ENCODE peak calls at places on chromosomes 6 and 20, in seven cellular contexts. One of them, this sample, is unnamed.

GRCh38 chr6:9514146-9514545 is 900.7 kb downstream of the TFAP2A start:
- DNase-seq in fibroblast of mammary gland: no peak
- DNase-seq in HCT116: no peak
- DNase-seq in Panc1: no peak
- DNase-seq in Peyer's patch: no peak
- DNase-seq in brain microvascular endothelial cell: no peak
- DNase-seq in AG10803: no peak
- DNase-seq in this sample: no peak

GRCh38 chr20:44720617-44720993 is 5.4 kb downstream of the CCN5 start:
- DNase-seq in brain microvascular endothelial cell: peak; percentile 45
- DNase-seq in Panc1: peak; percentile 84
- DNase-seq in HCT116: peak; percentile 48
- DNase-seq in AG10803: peak; percentile 86
- DNase-seq in Peyer's patch: no peak
- DNase-seq in fibroblast of mammary gland: peak; percentile 71
- DNase-seq in this sample: no peak

GRCh38 chr6:111464184-111464583 is 18.8 kb downstream of the REV3L start:
- DNase-seq in Peyer's patch: no peak
- DNase-seq in Panc1: no peak
- DNase-seq in AG10803: no peak
- DNase-seq in HCT116: no peak
- DNase-seq in fibroblast of mammary gland: no peak
- DNase-seq in brain microvascular endothelial cell: no peak
- DNase-seq in this sample: no peak

GRCh38 chr6:109315331-109316129 is 66.7 kb downstream of the CD164 start:
- DNase-seq in Panc1: no peak
- DNase-seq in AG10803: no peak
- DNase-seq in Peyer's patch: no peak
- DNase-seq in brain microvascular endothelial cell: no peak
- DNase-seq in fibroblast of mammary gland: no peak
- DNase-seq in HCT116: no peak
- DNase-seq in this sample: no peak

GRCh38 chr6:101303474-101303873 is 90.0 kb upstream of the GRIK2 start:
- DNase-seq in fibroblast of mammary gland: no peak
- DNase-seq in Peyer's patch: no peak
- DNase-seq in brain microvascular endothelial cell: no peak
- DNase-seq in HCT116: no peak
- DNase-seq in Panc1: no peak
- DNase-seq in AG10803: no peak
- DNase-seq in this sample: no peak

GRCh38 chr6:150169609-150170008 is 26.8 kb downstream of the PPP1R14C start:
- DNase-seq in AG10803: peak; percentile 86
- DNase-seq in Panc1: no peak
- DNase-seq in HCT116: peak; percentile 16
- DNase-seq in fibroblast of mammary gland: peak; percentile 91
- DNase-seq in brain microvascular endothelial cell: peak; percentile 5
- DNase-seq in Peyer's patch: no peak
- DNase-seq in this sample: no peak

GRCh38 chr6:123909989-123910388 is 106.3 kb downstream of the NKAIN2 start:
- DNase-seq in fibroblast of mammary gland: no peak
- DNase-seq in brain microvascular endothelial cell: no peak
- DNase-seq in Peyer's patch: no peak
- DNase-seq in HCT116: no peak
- DNase-seq in AG10803: no peak
- DNase-seq in Panc1: no peak
- DNase-seq in this sample: no peak

GRCh38 chr6:42251911-42252637 is 34.4 kb upstream of the MRPS10 start:
- DNase-seq in Peyer's patch: no peak
- DNase-seq in Panc1: no peak
- DNase-seq in brain microvascular endothelial cell: peak; percentile 9
- DNase-seq in AG10803: peak; percentile 85
- DNase-seq in fibroblast of mammary gland: peak; percentile 81
- DNase-seq in HCT116: no peak
- DNase-seq in this sample: no peak

GRCh38 chr6:166351715-166352285 is 9.5 kb upstream of the SFT2D1 start:
- DNase-seq in Peyer's patch: no peak
- DNase-seq in AG10803: no peak
- DNase-seq in fibroblast of mammary gland: no peak
- DNase-seq in Panc1: no peak
- DNase-seq in HCT116: no peak
- DNase-seq in brain microvascular endothelial cell: no peak
- DNase-seq in this sample: no peak

GRCh38 chr6:52534966-52535390 is 41.9 kb downstream of the TRAM2 start:
- DNase-seq in fibroblast of mammary gland: no peak
- DNase-seq in AG10803: no peak
- DNase-seq in Panc1: no peak
- DNase-seq in Peyer's patch: peak; percentile 34
- DNase-seq in brain microvascular endothelial cell: no peak
- DNase-seq in HCT116: no peak
- DNase-seq in this sample: peak; percentile 92

GRCh38 chr6:108635505-108636226 is 74.9 kb downstream of the FOXO3 start:
- DNase-seq in fibroblast of mammary gland: no peak
- DNase-seq in Panc1: no peak
- DNase-seq in Peyer's patch: no peak
- DNase-seq in AG10803: no peak
- DNase-seq in HCT116: no peak
- DNase-seq in brain microvascular endothelial cell: no peak
- DNase-seq in this sample: peak; percentile 57

GRCh38 chr6:157070403-157071107 is 252.8 kb downstream of the TMEM242 start:
- DNase-seq in HCT116: no peak
- DNase-seq in Peyer's patch: no peak
- DNase-seq in fibroblast of mammary gland: no peak
- DNase-seq in brain microvascular endothelial cell: no peak
- DNase-seq in Panc1: no peak
- DNase-seq in AG10803: peak; percentile 67
- DNase-seq in this sample: no peak

GRCh38 chr20:38673261-38673660 is 51.0 kb upstream of the SLC32A1 start:
- DNase-seq in Peyer's patch: no peak
- DNase-seq in AG10803: no peak
- DNase-seq in HCT116: no peak
- DNase-seq in fibroblast of mammary gland: no peak
- DNase-seq in Panc1: no peak
- DNase-seq in brain microvascular endothelial cell: no peak
- DNase-seq in this sample: no peak

GRCh38 chr20:31837896-31838397 is 7.5 kb downstream of the FOXS1 start:
- DNase-seq in Panc1: no peak
- DNase-seq in AG10803: peak; percentile 65
- DNase-seq in brain microvascular endothelial cell: peak; percentile 43
- DNase-seq in Peyer's patch: no peak
- DNase-seq in HCT116: no peak
- DNase-seq in fibroblast of mammary gland: peak; percentile 53
- DNase-seq in this sample: no peak

GRCh38 chr20:34083137-34083536 is 28.9 kb downstream of the EIF2S2 start:
- DNase-seq in Panc1: no peak
- DNase-seq in brain microvascular endothelial cell: peak; percentile 86
- DNase-seq in AG10803: peak; percentile 94
- DNase-seq in HCT116: no peak
- DNase-seq in Peyer's patch: no peak
- DNase-seq in fibroblast of mammary gland: peak; percentile 95
- DNase-seq in this sample: no peak

GRCh38 chr6:56004421-56004820 is 129.0 kb upstream of the BMP5 start:
- DNase-seq in HCT116: no peak
- DNase-seq in Panc1: no peak
- DNase-seq in AG10803: peak; percentile 51
- DNase-seq in Peyer's patch: no peak
- DNase-seq in fibroblast of mammary gland: peak; percentile 75
- DNase-seq in brain microvascular endothelial cell: peak; percentile 22
- DNase-seq in this sample: no peak

GRCh38 chr20:50008007-50008406 is 25.2 kb downstream of the SNAI1 start:
- DNase-seq in fibroblast of mammary gland: no peak
- DNase-seq in AG10803: no peak
- DNase-seq in brain microvascular endothelial cell: no peak
- DNase-seq in HCT116: no peak
- DNase-seq in Peyer's patch: no peak
- DNase-seq in Panc1: no peak
- DNase-seq in this sample: no peak

GRCh38 chr20:50013976-50014375 is 31.2 kb downstream of the SNAI1 start:
- DNase-seq in HCT116: no peak
- DNase-seq in Peyer's patch: no peak
- DNase-seq in fibroblast of mammary gland: no peak
- DNase-seq in AG10803: no peak
- DNase-seq in Panc1: no peak
- DNase-seq in brain microvascular endothelial cell: no peak
- DNase-seq in this sample: no peak

GRCh38 chr20:50012282-50013263 is 29.8 kb downstream of the SNAI1 start:
- DNase-seq in brain microvascular endothelial cell: no peak
- DNase-seq in Panc1: no peak
- DNase-seq in Peyer's patch: peak; percentile 64
- DNase-seq in HCT116: no peak
- DNase-seq in AG10803: no peak
- DNase-seq in fibroblast of mammary gland: no peak
- DNase-seq in this sample: no peak

GRCh38 chr20:50007369-50007768 is 24.6 kb downstream of the SNAI1 start:
- DNase-seq in Panc1: no peak
- DNase-seq in brain microvascular endothelial cell: no peak
- DNase-seq in Peyer's patch: no peak
- DNase-seq in fibroblast of mammary gland: no peak
- DNase-seq in HCT116: no peak
- DNase-seq in AG10803: no peak
- DNase-seq in this sample: no peak

GRCh38 chr20:50009521-50010454 is 27.0 kb downstream of the SNAI1 start:
- DNase-seq in AG10803: no peak
- DNase-seq in HCT116: no peak
- DNase-seq in Panc1: no peak
- DNase-seq in fibroblast of mammary gland: no peak
- DNase-seq in brain microvascular endothelial cell: no peak
- DNase-seq in Peyer's patch: no peak
- DNase-seq in this sample: no peak
- H3K4me3 ChIP-seq in AG10803: no peak overlapping the region
- H3K4me3 ChIP-seq in HCT116: no peak overlapping the region
- H3K4me3 ChIP-seq in Panc1: no peak overlapping the region
- H3K4me3 ChIP-seq in fibroblast of mammary gland: no peak overlapping the region
- H3K4me3 ChIP-seq in brain microvascular endothelial cell: no peak overlapping the region
- H3K4me3 ChIP-seq in Peyer's patch: no peak overlapping the region
- H3K4me3 ChIP-seq in this sample: no peak overlapping the region

GRCh38 chr6:160523223-160523622 is 140.9 kb downstream of the LPA start:
- DNase-seq in Peyer's patch: no peak
- DNase-seq in brain microvascular endothelial cell: no peak
- DNase-seq in HCT116: no peak
- DNase-seq in Panc1: no peak
- DNase-seq in fibroblast of mammary gland: no peak
- DNase-seq in AG10803: no peak
- DNase-seq in this sample: no peak

GRCh38 chr6:160520043-160520904 is 143.8 kb downstream of the LPA start:
- DNase-seq in Peyer's patch: peak; percentile 70
- DNase-seq in HCT116: no peak
- DNase-seq in Panc1: peak; percentile 53
- DNase-seq in fibroblast of mammary gland: peak; percentile 58
- DNase-seq in AG10803: peak; percentile 60
- DNase-seq in brain microvascular endothelial cell: peak; percentile 55
- DNase-seq in this sample: peak; percentile 58

GRCh38 chr6:160519603-160520042 is 144.5 kb downstream of the LPA start:
- DNase-seq in Peyer's patch: no peak
- DNase-seq in fibroblast of mammary gland: no peak
- DNase-seq in Panc1: no peak
- DNase-seq in brain microvascular endothelial cell: no peak
- DNase-seq in HCT116: peak; percentile 22
- DNase-seq in AG10803: no peak
- DNase-seq in this sample: no peak

GRCh38 chr6:160513836-160514235 is 150.2 kb downstream of the LPA start:
- DNase-seq in Peyer's patch: no peak
- DNase-seq in HCT116: no peak
- DNase-seq in fibroblast of mammary gland: peak; percentile 64
- DNase-seq in AG10803: no peak
- DNase-seq in Panc1: no peak
- DNase-seq in brain microvascular endothelial cell: peak; percentile 22
- DNase-seq in this sample: no peak

GRCh38 chr6:160519133-160519532 is 144.9 kb downstream of the LPA start:
- DNase-seq in Peyer's patch: no peak
- DNase-seq in AG10803: no peak
- DNase-seq in HCT116: no peak
- DNase-seq in brain microvascular endothelial cell: no peak
- DNase-seq in Panc1: no peak
- DNase-seq in fibroblast of mammary gland: no peak
- DNase-seq in this sample: no peak
- H3K4me3 ChIP-seq in Peyer's patch: no peak overlapping the region
- H3K4me3 ChIP-seq in AG10803: no peak overlapping the region
- H3K4me3 ChIP-seq in HCT116: no peak overlapping the region
- H3K4me3 ChIP-seq in brain microvascular endothelial cell: no peak overlapping the region
- H3K4me3 ChIP-seq in Panc1: no peak overlapping the region
- H3K4me3 ChIP-seq in fibroblast of mammary gland: no peak overlapping the region
- H3K4me3 ChIP-seq in this sample: no peak overlapping the region

DNA sequence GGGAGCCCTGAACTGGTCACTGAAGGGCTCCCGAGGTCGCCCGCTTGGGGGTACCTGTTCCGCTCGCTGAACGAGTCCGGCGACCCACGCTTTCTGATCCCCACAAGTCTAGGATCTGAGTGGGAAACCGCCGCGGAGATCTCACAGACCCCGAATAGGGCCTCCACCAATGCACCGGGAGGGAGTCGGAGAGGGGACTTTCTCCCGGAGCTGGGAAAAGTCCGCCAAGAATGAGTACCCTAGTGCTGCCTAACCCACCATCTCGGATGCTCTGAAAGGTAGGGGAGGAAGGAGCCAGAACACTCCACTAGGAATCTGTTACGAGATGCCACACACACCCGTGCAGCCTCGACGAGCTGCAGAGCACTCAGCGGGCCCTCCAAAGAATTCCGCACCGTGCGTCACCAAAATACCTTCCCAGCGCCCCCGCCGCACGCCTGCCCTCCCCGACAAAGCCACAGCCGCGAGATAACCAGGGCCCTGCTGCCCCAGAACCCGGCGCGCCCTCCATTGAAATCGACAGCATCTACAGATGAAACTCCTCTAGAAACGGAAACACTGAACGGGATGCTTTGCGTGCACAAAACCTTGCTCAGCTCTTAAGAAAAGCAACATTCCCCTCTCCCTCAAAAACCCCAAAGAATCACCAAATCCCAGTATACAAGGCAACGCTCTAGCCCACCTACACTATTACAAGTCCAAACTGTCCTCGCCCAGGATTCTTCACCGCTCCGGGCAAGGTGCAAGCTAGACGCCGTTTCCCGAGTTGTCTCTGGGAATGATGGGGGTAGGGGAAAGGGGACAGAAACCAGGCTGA is 686 bp downstream of the COL12A1 start:
- DNase-seq in brain microvascular endothelial cell: peak; percentile 84
- DNase-seq in Peyer's patch: no peak
- DNase-seq in HCT116: no peak
- DNase-seq in AG10803: peak; percentile 75
- DNase-seq in Panc1: no peak
- DNase-seq in fibroblast of mammary gland: peak; percentile 70
- DNase-seq in this sample: no peak
- H3K4me3 ChIP-seq in brain microvascular endothelial cell: peak overlapping the region; percentile 89
- H3K4me3 ChIP-seq in Peyer's patch: peak overlapping the region; percentile 54
- H3K4me3 ChIP-seq in HCT116: peak overlapping the region; percentile 72
- H3K4me3 ChIP-seq in AG10803: peak overlapping the region; percentile 100
- H3K4me3 ChIP-seq in Panc1: peak overlapping the region; percentile 62
- H3K4me3 ChIP-seq in fibroblast of mammary gland: peak overlapping the region; percentile 99
- H3K4me3 ChIP-seq in this sample: no peak overlapping the region

GRCh38 chr6:113092795-113093194 is 745.7 kb downstream of the RFPL4B start:
- DNase-seq in brain microvascular endothelial cell: no peak
- DNase-seq in fibroblast of mammary gland: no peak
- DNase-seq in Panc1: no peak
- DNase-seq in Peyer's patch: no peak
- DNase-seq in HCT116: no peak
- DNase-seq in AG10803: no peak
- DNase-seq in this sample: no peak

GRCh38 chr6:113083947-113084346 is 736.8 kb downstream of the RFPL4B start:
- DNase-seq in Panc1: no peak
- DNase-seq in Peyer's patch: no peak
- DNase-seq in AG10803: no peak
- DNase-seq in brain microvascular endothelial cell: no peak
- DNase-seq in HCT116: no peak
- DNase-seq in fibroblast of mammary gland: no peak
- DNase-seq in this sample: no peak

GRCh38 chr6:113094781-113095180 is 747.7 kb downstream of the RFPL4B start:
- DNase-seq in fibroblast of mammary gland: peak; percentile 6
- DNase-seq in Peyer's patch: no peak
- DNase-seq in AG10803: no peak
- DNase-seq in Panc1: no peak
- DNase-seq in brain microvascular endothelial cell: peak; percentile 34
- DNase-seq in HCT116: no peak
- DNase-seq in this sample: no peak

GRCh38 chr6:113089056-113089455 is 741.9 kb downstream of the RFPL4B start:
- DNase-seq in AG10803: no peak
- DNase-seq in Panc1: no peak
- DNase-seq in HCT116: no peak
- DNase-seq in Peyer's patch: no peak
- DNase-seq in brain microvascular endothelial cell: no peak
- DNase-seq in fibroblast of mammary gland: no peak
- DNase-seq in this sample: no peak
- H3K4me3 ChIP-seq in AG10803: no peak overlapping the region
- H3K4me3 ChIP-seq in Panc1: no peak overlapping the region
- H3K4me3 ChIP-seq in HCT116: no peak overlapping the region
- H3K4me3 ChIP-seq in Peyer's patch: no peak overlapping the region
- H3K4me3 ChIP-seq in brain microvascular endothelial cell: no peak overlapping the region
- H3K4me3 ChIP-seq in fibroblast of mammary gland: no peak overlapping the region
- H3K4me3 ChIP-seq in this sample: no peak overlapping the region

This sample was measured in Jurkat, Clone E6-1.